ENCODE peak calls at places on chromosome 1, in nine cellular contexts. O, P, H, V, G, Y, E, Z and Q are unnamed samples.

GRCh38 chr1:185280589-185280988 is 36.5 kb downstream of the IVNS1ABP start:
- DNase-seq in O (no peak), P (no peak), H (no peak), V (no peak), G (no peak), Y (no peak), E (no peak), Z (no peak), Q (no peak)

GRCh38 chr1:42966688-42967609 is 8.3 kb upstream of the SLC2A1 start:
- DNase-seq in O (peak; percentile 85), P (peak; percentile 99), H (no peak), V (no peak), G (peak; percentile 88), Y (peak; percentile 90), E (peak; percentile 84), Z (no peak), Q (no peak)

GRCh38 chr1:154419620-154420020 is 14.5 kb downstream of the IL6R start:
- DNase-seq in O (no peak), P (peak; percentile 85), H (peak; percentile 91), V (no peak), G (no peak), Y (peak; percentile 91), E (peak; percentile 97), Z (peak; percentile 71), Q (peak; percentile 92)

GRCh38 chr1:184971522-184972265 is 2.6 kb downstream of the NIBAN1 start:
- DNase-seq in O (no peak), P (no peak), H (no peak), V (no peak), G (no peak), Y (no peak), E (no peak), Z (no peak), Q (no peak)

GRCh38 chr1:86468501-86468977 is at the start of gene CLCA1:
- DNase-seq in O (peak; percentile 10), P (no peak), H (no peak), V (no peak), G (no peak), Y (no peak), E (no peak), Z (no peak), Q (no peak)

GRCh38 chr1:7698666-7699065 is 72.4 kb upstream of the VAMP3 start:
- DNase-seq in O (no peak), P (no peak), H (no peak), V (no peak), G (no peak), Y (no peak), E (no peak), Z (no peak), Q (no peak)

GRCh38 chr1:21605964-21606705 is 63.0 kb downstream of the RAP1GAP start:
- DNase-seq in O (no peak), P (no peak), H (no peak), V (no peak), G (no peak), Y (no peak), E (no peak), Z (no peak), Q (no peak)

GRCh38 chr1:28170036-28170596 is 6.4 kb downstream of the PTAFR start:
- DNase-seq in O (no peak), P (peak; percentile 75), H (no peak), V (no peak), G (no peak), Y (no peak), E (no peak), Z (no peak), Q (no peak)

GRCh38 chr1:197521118-197521739 is 253.2 kb downstream of the CRB1 start:
- DNase-seq in O (no peak), P (peak; percentile 68), H (no peak), V (no peak), G (peak; percentile 26), Y (peak; percentile 52), E (peak; percentile 62), Z (no peak), Q (no peak)

GRCh38 chr1:7301346-7301993 is 469.6 kb upstream of the VAMP3 start:
- DNase-seq in O (no peak), P (no peak), H (no peak), V (no peak), G (no peak), Y (no peak), E (no peak), Z (no peak), Q (no peak)

GRCh38 chr1:110337704-110338199 is 1.4 kb upstream of the RBM15 start:
- DNase-seq in O (peak; percentile 48), P (peak; percentile 85), H (peak; percentile 60), V (no peak), G (peak; percentile 21), Y (no peak), E (no peak), Z (no peak), Q (peak; percentile 67)

GRCh38 chr1:76426606-76427005 is 352.1 kb downstream of the ST6GALNAC3 start:
- DNase-seq in O (no peak), P (no peak), H (no peak), V (no peak), G (no peak), Y (no peak), E (no peak), Z (no peak), Q (no peak)

GRCh38 chr1:27135920-27136551 is 18.9 kb downstream of the SLC9A1 start:
- DNase-seq in O (no peak), P (no peak), H (no peak), V (no peak), G (no peak), Y (no peak), E (peak; percentile 41), Z (no peak), Q (no peak)

GRCh38 chr1:96651517-96651916 is 70.1 kb upstream of the PTBP2 start:
- DNase-seq in O (no peak), P (peak; percentile 75), H (no peak), V (no peak), G (no peak), Y (no peak), E (no peak), Z (no peak), Q (no peak)

GRCh38 chr1:236753554-236753953 is 41.5 kb upstream of the MTR start:
- DNase-seq in O (no peak), P (peak; percentile 60), H (no peak), V (no peak), G (peak; percentile 21), Y (peak; percentile 58), E (peak; percentile 19), Z (peak; percentile 63), Q (no peak)

GRCh38 chr1:21886486-21887215 is 50.5 kb downstream of the HSPG2 start:
- DNase-seq in O (no peak), P (no peak), H (no peak), V (no peak), G (no peak), Y (no peak), E (no peak), Z (no peak), Q (no peak)

GRCh38 chr1:234188454-234188792 is 184.8 kb upstream of the COA6 start:
- DNase-seq in O (no peak), P (peak; percentile 30), H (no peak), V (no peak), G (no peak), Y (peak; percentile 9), E (no peak), Z (no peak), Q (no peak)

GRCh38 chr1:54516249-54516920 is 31.6 kb upstream of the ACOT11 start:
- DNase-seq in O (no peak), P (peak; percentile 46), H (no peak), V (no peak), G (no peak), Y (no peak), E (peak; percentile 13), Z (no peak), Q (no peak)

GRCh38 chr1:238589843-238590435 is 699.2 kb upstream of the ZP4 start:
- DNase-seq in O (no peak), P (no peak), H (no peak), V (no peak), G (no peak), Y (peak; percentile 90), E (peak; percentile 96), Z (no peak), Q (no peak)